ENCODE peak calls at places on chromosomes 7 and 10, in six cellular contexts. Z, V, X, J, Q and E are unnamed samples.

GRCh38 chr10:102710604-102711003 is 3.6 kb downstream of the ARL3 start:
- DNase-seq in Z (peak; percentile 87), V (peak; percentile 52), X (no peak), J (peak; percentile 48), Q (peak; percentile 79), E (peak; percentile 85)

GRCh38 chr7:106119719-106120118 is 7.6 kb upstream of the SYPL1 start:
- DNase-seq in Z (no peak), V (no peak), X (no peak), J (no peak), Q (no peak), E (no peak)

GRCh38 chr10:75512534-75512933 is 81.1 kb downstream of the LRMDA start:
- DNase-seq in Z (peak; percentile 51), V (no peak), X (peak; percentile 60), J (peak; percentile 70), Q (no peak), E (peak; percentile 54)

GRCh38 chr10:82953909-82954308 is 1078.9 kb downstream of the NRG3 start:
- DNase-seq in Z (no peak), V (no peak), X (peak; percentile 32), J (no peak), Q (no peak), E (no peak)

GRCh38 chr7:39527951-39528350 is 38.3 kb upstream of the YAE1 start:
- DNase-seq in Z (no peak), V (no peak), X (no peak), J (no peak), Q (peak; percentile 31), E (peak; percentile 7)

GRCh38 chr7:157609932-157610640 is 273.3 kb downstream of the DNAJB6 start:
- DNase-seq in Z (no peak), V (no peak), X (no peak), J (no peak), Q (no peak), E (no peak)

GRCh38 chr10:124389613-124390361 is 28.9 kb downstream of the OAT start:
- DNase-seq in Z (no peak), V (no peak), X (no peak), J (no peak), Q (no peak), E (no peak)

GRCh38 chr10:72292223-72292691 is 18.5 kb downstream of the DDIT4 start:
- DNase-seq in Z (peak; percentile 35), V (no peak), X (no peak), J (peak; percentile 93), Q (peak; percentile 32), E (peak; percentile 45)

GRCh38 chr7:83054472-83054871 is 108.2 kb downstream of the PCLO start:
- DNase-seq in Z (no peak), V (no peak), X (no peak), J (peak; percentile 55), Q (no peak), E (no peak)

GRCh38 chr10:104741127-104741526 is 100.0 kb downstream of the SORCS3 start:
- DNase-seq in Z (no peak), V (no peak), X (no peak), J (no peak), Q (no peak), E (no peak)

GRCh38 chr7:90233569-90233968 is 11.4 kb upstream of the CFAP69 start:
- DNase-seq in Z (no peak), V (no peak), X (no peak), J (no peak), Q (no peak), E (no peak)

GRCh38 chr7:105827106-105827870 is 49.1 kb downstream of the ATXN7L1 start:
- DNase-seq in Z (no peak), V (no peak), X (no peak), J (peak; percentile 62), Q (no peak), E (no peak)

DNA sequence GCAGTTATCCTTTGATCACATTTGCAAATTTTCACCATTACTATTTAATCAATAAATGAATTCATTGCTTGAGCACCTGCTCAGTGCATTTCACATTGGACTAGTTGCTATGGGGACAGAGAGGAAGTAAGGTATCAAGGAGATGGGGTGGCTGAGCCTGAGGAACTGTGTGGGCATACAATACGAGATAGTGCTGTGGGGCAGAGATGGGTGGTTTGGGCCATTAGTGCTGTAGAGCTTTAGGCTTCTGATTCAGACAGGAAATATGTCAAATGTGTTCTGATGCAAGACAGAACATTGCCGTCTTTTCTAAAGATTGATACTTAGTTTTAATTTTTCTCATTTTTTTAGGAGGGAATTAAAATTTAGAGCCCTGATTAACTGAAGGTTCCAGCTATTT is 13.3 kb downstream of the ITGB8 start:
- DNase-seq in Z (no peak), V (no peak), X (no peak), J (no peak), Q (no peak), E (no peak)
- H3K79me2 ChIP-seq in Z (peaks cover 81% of the 10 kb centered on the region), V (no peaks in the 10 kb centered on the region), X (no peaks in the 10 kb centered on the region), J (no peaks in the 10 kb centered on the region), Q (no peaks in the 10 kb centered on the region), E (no peaks in the 10 kb centered on the region)

GRCh38 chr10:22875584-22875983 is 52.3 kb upstream of the ARMC3 start:
- DNase-seq in Z (no peak), V (no peak), X (peak; percentile 34), J (no peak), Q (no peak), E (no peak)
- H3K36me3 ChIP-seq in Z (no peaks in the 10 kb centered on the region), V (no peaks in the 10 kb centered on the region), X (no peaks in the 10 kb centered on the region), J (no peaks in the 10 kb centered on the region), Q (no peaks in the 10 kb centered on the region), E (no peaks in the 10 kb centered on the region)

DNA sequence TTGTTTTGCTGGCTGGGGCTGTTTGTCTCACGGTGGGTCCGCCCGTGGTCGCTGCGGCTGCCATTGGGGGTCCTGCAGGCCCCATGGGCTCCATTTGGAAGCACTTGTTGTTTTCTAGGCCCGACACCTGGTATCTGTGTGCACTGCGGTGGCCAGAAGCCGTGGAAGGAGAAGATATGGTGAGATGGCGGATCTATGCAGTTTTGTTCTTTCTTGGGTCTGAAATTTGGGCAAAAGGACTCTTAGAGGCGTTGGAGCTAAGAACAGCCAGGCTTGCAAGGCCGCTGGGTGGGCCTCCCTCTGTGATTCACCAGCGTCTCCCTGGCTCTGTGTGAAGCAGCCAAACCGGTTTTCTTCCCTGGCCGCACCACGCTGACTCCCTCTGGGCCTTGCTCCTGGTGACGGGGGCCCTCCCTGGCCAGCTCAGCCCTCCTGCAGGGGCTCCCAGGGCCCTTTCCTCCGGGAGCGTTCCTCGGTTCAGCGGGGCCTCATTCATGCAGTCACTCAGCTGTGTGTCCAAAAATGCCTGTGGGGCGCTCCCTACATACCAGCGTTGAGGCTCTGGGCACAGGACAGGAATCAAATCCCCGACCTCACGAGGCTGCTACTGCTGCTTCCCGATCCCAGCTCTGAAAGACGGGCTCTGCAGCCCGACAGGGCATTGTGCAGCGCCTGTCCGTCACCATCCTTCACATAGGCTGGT is 109.7 kb upstream of the SHH start:
- DNase-seq in Z (no peak), V (no peak), X (peak; percentile 2), J (peak; percentile 88), Q (no peak), E (no peak)
- TF ChIP-seq EZH2 in Z (no peak), V (no peak), X (no peak), J (no peak), Q (no peak), E (no peak)

GRCh38 chr7:217781-218180 is 25.4 kb downstream of the FAM20C start:
- DNase-seq in Z (no peak), V (no peak), X (no peak), J (no peak), Q (no peak), E (no peak)

GRCh38 chr7:219581-220150 is 27.3 kb downstream of the FAM20C start:
- DNase-seq in Z (no peak), V (no peak), X (no peak), J (no peak), Q (no peak), E (no peak)

GRCh38 chr7:216360-217300 is 24.3 kb downstream of the FAM20C start:
- DNase-seq in Z (no peak), V (no peak), X (no peak), J (no peak), Q (no peak), E (no peak)

GRCh38 chr7:218896-219580 is 26.7 kb downstream of the FAM20C start:
- DNase-seq in Z (no peak), V (no peak), X (no peak), J (no peak), Q (no peak), E (no peak)

DNA sequence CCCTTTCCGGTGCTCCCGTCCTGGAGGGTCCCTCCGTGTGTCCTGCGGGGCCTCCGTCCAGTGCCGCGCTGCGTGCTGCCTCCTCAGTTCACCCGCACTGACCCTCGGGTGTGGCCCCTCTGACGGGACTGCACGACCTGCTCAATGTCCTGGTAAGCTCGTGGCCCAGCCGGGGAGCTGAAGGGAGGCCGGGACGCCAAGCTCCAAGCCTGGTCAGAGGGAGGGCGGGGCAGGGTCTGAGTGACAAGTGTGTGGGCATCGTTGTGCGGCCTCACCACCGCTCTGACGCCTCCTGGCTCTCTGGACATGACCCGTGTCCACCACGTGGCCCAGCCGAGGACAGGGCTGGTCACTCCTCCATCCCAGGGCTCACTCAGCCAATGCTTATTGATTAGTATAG is 25.9 kb downstream of the FAM20C start:
- DNase-seq in Z (no peak), V (no peak), X (no peak), J (no peak), Q (no peak), E (no peak)
- H3K79me2 ChIP-seq in Z (peaks cover 49% of the 10 kb centered on the region), V (peaks cover 10% of the 10 kb centered on the region), X (peaks cover 8% of the 10 kb centered on the region), J (peaks cover 8% of the 10 kb centered on the region), Q (peaks cover 17% of the 10 kb centered on the region), E (peaks cover 25% of the 10 kb centered on the region)

DNA sequence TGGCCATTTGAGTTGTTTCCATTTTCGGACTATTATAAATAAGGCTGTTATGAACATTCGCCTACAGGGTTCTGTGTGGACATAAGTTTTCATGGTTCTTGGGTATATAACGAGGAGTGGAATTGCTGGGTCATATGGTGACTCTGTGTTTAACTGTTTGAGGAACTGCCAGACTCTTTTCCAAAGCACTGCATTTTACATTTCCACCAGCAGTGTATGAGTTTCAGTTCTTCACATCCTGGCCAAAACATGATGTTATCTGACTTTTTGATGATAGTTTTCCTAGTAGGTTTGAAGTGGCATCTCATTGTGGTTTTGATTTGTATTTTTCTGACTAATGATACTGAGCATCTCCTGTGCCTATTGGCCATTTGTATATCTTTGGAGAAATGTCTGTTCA is 5.4 kb downstream of the SUV39H2 start:
- DNase-seq in Z (no peak), V (no peak), X (no peak), J (no peak), Q (peak; percentile 3), E (no peak)
- H3K36me3 ChIP-seq in Z (peaks cover 2% of the 10 kb centered on the region), V (no peaks in the 10 kb centered on the region), X (peaks cover 7% of the 10 kb centered on the region), J (no peaks in the 10 kb centered on the region), Q (no peaks in the 10 kb centered on the region), E (no peaks in the 10 kb centered on the region)

GRCh38 chr10:101215397-101216206 is 13.7 kb downstream of the LBX1 start:
- DNase-seq in Z (no peak), V (no peak), X (peak; percentile 68), J (no peak), Q (no peak), E (no peak)

GRCh38 chr10:101214446-101215396 is 14.5 kb downstream of the LBX1 start:
- DNase-seq in Z (no peak), V (peak; percentile 44), X (peak; percentile 96), J (peak; percentile 73), Q (peak; percentile 68), E (peak; percentile 44)

GRCh38 chr10:101216631-101217425 is 12.4 kb downstream of the LBX1 start:
- DNase-seq in Z (no peak), V (no peak), X (peak; percentile 54), J (no peak), Q (no peak), E (no peak)

GRCh38 chr10:101217450-101218281 is 11.6 kb downstream of the LBX1 start:
- DNase-seq in Z (peak; percentile 20), V (peak; percentile 37), X (peak; percentile 95), J (peak; percentile 62), Q (peak; percentile 67), E (peak; percentile 37)

GRCh38 chr10:101216207-101216607 is 13.1 kb downstream of the LBX1 start:
- DNase-seq in Z (no peak), V (no peak), X (peak; percentile 40), J (no peak), Q (no peak), E (no peak)
- TF ChIP-seq EZH2 in Z (peak; percentile 51), V (peak; percentile 25), X (peak; percentile 55), J (no peak), Q (no peak), E (no peak)